ENCODE peak calls at places on chromosome 17, in seven cellular contexts. U, B, F, J, D, Z and E are unnamed samples.

GRCh38 chr17:9839433-9839832 is 13.7 kb downstream of the GLP2R start:
- DNase-seq in J (no peak), U (peak; percentile 39), Z (no peak), D (no peak), B (peak; percentile 26), F (peak; percentile 40), E (peak; percentile 30)

GRCh38 chr17:14744716-14745115 is 443.8 kb downstream of the HS3ST3B1 start:
- DNase-seq in Z (no peak), J (no peak), U (no peak), F (peak; percentile 53), B (peak; percentile 40), D (no peak), E (no peak)

GRCh38 chr17:10013360-10014112 is 108.5 kb upstream of the RCVRN start:
- DNase-seq in Z (no peak), J (no peak), D (no peak), U (no peak), B (peak; percentile 66), F (no peak), E (no peak)

GRCh38 chr17:14815079-14815478 is 450.0 kb downstream of the PMP22 start:
- DNase-seq in D (no peak), U (no peak), F (no peak), B (peak; percentile 59), Z (no peak), J (no peak), E (peak; percentile 36)

GRCh38 chr17:83192161-83192788 is 112.9 kb downstream of the METRNL start:
- DNase-seq in J (peak; percentile 16), Z (peak; percentile 78), D (no peak), U (no peak), F (no peak), B (peak; percentile 50), E (no peak)

GRCh38 chr17:48854774-48855476 is 24.1 kb downstream of the CALCOCO2 start:
- DNase-seq in F (no peak), J (no peak), Z (no peak), D (no peak), B (no peak), U (no peak), E (no peak)

GRCh38 chr17:46832306-46832895 is 13.9 kb upstream of the WNT3 start:
- DNase-seq in U (no peak), J (no peak), Z (no peak), F (no peak), D (no peak), B (no peak), E (no peak)

GRCh38 chr17:49117581-49118230 is 14.9 kb upstream of the B4GALNT2 start:
- DNase-seq in U (no peak), F (no peak), D (no peak), J (no peak), B (no peak), Z (no peak), E (peak; percentile 66)

GRCh38 chr17:14926526-14927122 is 338.5 kb downstream of the PMP22 start:
- DNase-seq in Z (peak; percentile 40), B (peak; percentile 74), J (peak; percentile 34), F (peak; percentile 90), U (peak; percentile 85), D (peak; percentile 22), E (peak; percentile 83)

GRCh38 chr17:31425646-31426045 is 34.2 kb downstream of the RAB11FIP4 start:
- DNase-seq in J (no peak), U (no peak), F (no peak), Z (no peak), B (no peak), D (no peak), E (no peak)

GRCh38 chr17:46152423-46152822 is 40.8 kb downstream of the KANSL1 start:
- DNase-seq in F (no peak), Z (no peak), B (no peak), U (no peak), D (no peak), J (no peak), E (no peak)

GRCh38 chr17:10815318-10815717 is 11.4 kb upstream of the TMEM238L start:
- DNase-seq in B (no peak), Z (no peak), D (no peak), J (no peak), U (no peak), F (no peak), E (no peak)

GRCh38 chr17:64698725-64699124 is 36.6 kb upstream of the SMURF2 start:
- DNase-seq in B (peak; percentile 78), Z (no peak), J (no peak), F (no peak), U (no peak), D (no peak), E (no peak)

GRCh38 chr17:54968954-54969400 is 412 bp downstream of the STXBP4 start:
- DNase-seq in B (peak; percentile 50), U (peak; percentile 42), Z (peak; percentile 29), F (peak; percentile 49), J (no peak), D (no peak), E (no peak)

GRCh38 chr17:28412131-28412530 is 6.1 kb upstream of the SLC46A1 start:
- DNase-seq in Z (no peak), F (no peak), D (no peak), U (no peak), B (no peak), J (no peak), E (no peak)

GRCh38 chr17:17784599-17785264 is 52.1 kb downstream of the SREBF1 start:
- DNase-seq in Z (no peak), F (peak; percentile 52), D (no peak), B (no peak), J (no peak), U (no peak), E (no peak)

GRCh38 chr17:74134991-74135390 is 68.5 kb upstream of the RPL38 start:
- DNase-seq in D (no peak), J (no peak), F (no peak), U (no peak), Z (no peak), B (no peak), E (no peak)

GRCh38 chr17:74130841-74131240 is 72.6 kb upstream of the RPL38 start:
- DNase-seq in F (no peak), J (no peak), U (no peak), B (no peak), Z (no peak), D (no peak), E (no peak)

GRCh38 chr17:74133726-74134125 is 69.8 kb upstream of the RPL38 start:
- DNase-seq in U (no peak), D (no peak), B (no peak), Z (no peak), F (no peak), J (no peak), E (no peak)

GRCh38 chr17:74130276-74130675 is 73.2 kb upstream of the RPL38 start:
- DNase-seq in U (no peak), B (no peak), J (no peak), D (no peak), F (no peak), Z (no peak), E (no peak)

DNA sequence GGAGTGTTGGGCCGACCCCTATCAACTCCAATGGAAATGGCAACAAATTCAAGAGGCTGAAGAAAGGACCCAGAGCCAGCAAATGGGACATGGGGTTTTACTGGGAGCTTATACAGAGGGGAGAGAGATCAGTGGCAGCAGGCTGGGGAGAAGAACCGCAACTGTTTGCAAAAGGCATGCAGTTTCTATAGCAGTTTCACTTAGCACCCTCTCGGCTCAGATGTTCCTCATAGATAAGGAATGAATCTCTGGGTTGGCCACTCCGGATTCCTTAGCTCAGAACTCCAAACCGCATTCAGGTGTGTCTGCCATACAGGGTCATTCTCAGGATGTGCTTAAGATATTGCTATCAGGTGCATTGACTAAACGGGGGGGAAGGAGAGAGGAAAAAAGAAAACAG is 71.1 kb upstream of the RPL38 start:
- DNase-seq in B (no peak), D (no peak), Z (no peak), U (no peak), J (no peak), F (no peak), E (no peak)
- TF ChIP-seq CTCF in B (no peak), D (no peak), Z (no peak), U (no peak), J (no peak), F (no peak), E (no peak)

GRCh38 chr17:1145311-1145986 is 34.3 kb downstream of the ABR start:
- DNase-seq in U (no peak), F (no peak), D (no peak), B (no peak), J (no peak), Z (no peak), E (no peak)

GRCh38 chr17:1150863-1151685 is 28.7 kb downstream of the ABR start:
- DNase-seq in D (no peak), B (no peak), Z (no peak), F (peak; percentile 59), J (no peak), U (peak; percentile 42), E (no peak)

GRCh38 chr17:1149869-1150268 is 29.9 kb downstream of the ABR start:
- DNase-seq in F (no peak), D (no peak), U (no peak), J (no peak), Z (no peak), B (no peak), E (no peak)

GRCh38 chr17:1146551-1147265 is 33.1 kb downstream of the ABR start:
- DNase-seq in B (no peak), F (no peak), J (no peak), D (no peak), U (no peak), Z (no peak), E (no peak)

GRCh38 chr17:1147664-1148063 is 32.1 kb downstream of the ABR start:
- DNase-seq in D (peak; percentile 39), F (peak; percentile 68), B (peak; percentile 43), U (peak; percentile 62), Z (no peak), J (no peak), E (peak; percentile 86)
- TF ChIP-seq CTCF in D (no peak), F (peak; percentile 71), B (peak; percentile 44), U (peak; percentile 64), Z (peak; percentile 55), J (peak; percentile 60), E (peak; percentile 68)

DNA sequence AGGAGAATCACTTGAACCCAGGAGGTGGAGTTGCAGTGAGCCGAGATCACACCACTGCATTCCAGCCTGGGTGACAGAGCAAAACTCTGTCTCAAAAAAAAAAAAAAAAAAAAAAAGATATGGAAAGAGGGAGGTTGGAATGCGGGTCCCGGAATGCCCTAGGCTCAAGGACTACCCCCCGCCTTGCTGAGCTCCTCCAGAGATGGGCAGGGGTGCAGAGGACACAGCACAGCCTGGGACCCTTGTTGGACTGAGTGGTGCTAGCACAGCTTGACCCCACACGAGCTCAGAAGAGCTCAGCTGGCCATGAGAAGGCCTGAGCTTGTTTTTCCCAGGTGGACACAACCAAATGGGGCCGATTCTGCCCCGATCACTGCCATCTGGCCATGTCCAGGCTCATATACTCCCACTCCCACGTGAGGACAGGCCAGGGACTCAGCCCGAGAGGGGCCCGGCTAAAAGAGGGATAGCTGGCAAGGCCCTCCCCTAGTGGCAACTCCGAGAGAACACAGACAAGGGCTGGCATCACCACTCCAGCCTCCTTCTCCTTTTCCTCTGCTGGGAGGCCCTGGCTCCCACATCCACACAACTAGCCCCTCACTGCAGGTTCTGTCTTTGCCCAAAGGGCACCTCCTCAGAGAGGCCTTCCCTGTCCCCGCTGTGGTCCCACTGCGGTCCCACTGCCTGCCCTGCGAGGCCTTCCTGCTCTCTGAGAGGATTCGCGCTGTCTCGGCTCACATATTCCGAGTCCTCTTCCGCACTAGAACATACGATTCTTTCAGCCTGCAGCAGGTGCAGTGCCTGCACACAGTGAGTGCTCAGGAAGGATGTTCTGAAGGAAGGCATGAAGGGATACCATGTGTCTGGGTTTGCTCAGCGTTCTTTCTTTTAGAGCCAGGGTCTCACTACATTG is 11.0 kb downstream of the SGCA start:
- DNase-seq in J (no peak), B (no peak), D (no peak), U (peak; percentile 21), Z (no peak), F (peak; percentile 23), E (no peak)
- TF ChIP-seq CTCF in J (peak; percentile 38), B (peak; percentile 14), D (peak; percentile 54), U (no peak), Z (peak; percentile 18), F (peak; percentile 13), E (no peak)

GRCh38 chr17:74454197-74455024 is 12.0 kb upstream of the CD300A start:
- DNase-seq in B (peak; percentile 29), D (no peak), Z (peak; percentile 91), F (no peak), U (peak; percentile 89), J (peak; percentile 96), E (peak; percentile 87)
- TF ChIP-seq CTCF in B (no peak), D (no peak), Z (peak; percentile 19), F (no peak), U (no peak), J (peak; percentile 37), E (no peak)